ENCODE peak calls at places on chromosomes 13 and 19, in five cellular contexts. A is OCI-LY7, Q is mammary epithelial cell, D is DND-41, C is dorsolateral prefrontal cortex. N is an unnamed sample.

GRCh38 chr19:20926796-20927195 is 3.7 kb downstream of the ZNF85 start:
- DNase-seq in A (no peak), Q (peak), D (no peak), C (no peak), N (no peak)

GRCh38 chr13:23427342-23428182 is 5.9 kb downstream of the SACS start:
- DNase-seq in A (no peak), Q (peak), D (no peak), C (no peak), N (peak)

GRCh38 chr13:25494708-25495411 is 123.1 kb downstream of the ATP8A2 start:
- DNase-seq in A (no peak), Q (no peak), D (no peak), C (no peak), N (no peak)

GRCh38 chr13:113239357-113239756 is 29.9 kb downstream of the CUL4A start:
- DNase-seq in A (no peak), Q (no peak), D (no peak), C (no peak), N (no peak)

GRCh38 chr19:46132508-46133100 is 8.1 kb upstream of the IGFL3 start:
- DNase-seq in A (no peak), Q (no peak), D (no peak), C (no peak), N (no peak)

GRCh38 chr13:61664821-61665705 is 249.4 kb upstream of the PCDH20 start:
- DNase-seq in A (no peak), Q (no peak), D (no peak), C (no peak), N (peak)

GRCh38 chr13:48403151-48403631 is 9.7 kb downstream of the LPAR6 start:
- DNase-seq in A (no peak), Q (no peak), D (no peak), C (no peak), N (no peak)

GRCh38 chr19:30287259-30287658 is 84.9 kb upstream of the ZNF536 start:
- DNase-seq in A (no peak), Q (no peak), D (no peak), C (no peak), N (no peak)

GRCh38 chr13:112965573-112966115 is 3.4 kb upstream of the MCF2L start:
- DNase-seq in A (no peak), Q (no peak), D (no peak), C (peak), N (no peak)

GRCh38 chr13:64551755-64552154 is 2678.4 kb downstream of the PCDH9 start:
- DNase-seq in A (no peak), Q (peak), D (no peak), C (no peak), N (peak)

GRCh38 chr19:1503089-1503924 is 9.5 kb downstream of the ADAMTSL5 start:
- DNase-seq in A (peak), Q (no peak), D (peak), C (peak), N (no peak)

GRCh38 chr13:75547917-75548316 is 1.7 kb upstream of the UCHL3 start:
- DNase-seq in A (no peak), Q (peak), D (no peak), C (no peak), N (no peak)

GRCh38 chr19:50451223-50451534 is 18.5 kb downstream of the MYBPC2 start:
- DNase-seq in A (no peak), Q (no peak), D (no peak), C (no peak), N (no peak)
- H3K4me3 ChIP-seq in A (no peak), Q (no peak), D (no peak), C (no peak), N (no peak)

GRCh38 chr13:111337741-111338140 is 17.3 kb downstream of the TEX29 start:
- DNase-seq in A (no peak), Q (no peak), D (no peak), C (no peak), N (no peak)
- H3K4me3 ChIP-seq in A (no peak), Q (no peak), D (no peak), C (no peak), N (no peak)

GRCh38 chr13:51282322-51282721 is 57.2 kb upstream of the SERPINE3 start:
- DNase-seq in A (no peak), Q (no peak), D (no peak), C (no peak), N (no peak)
- H3K4me3 ChIP-seq in A (no peak), Q (no peak), D (no peak), C (no peak), N (no peak)

GRCh38 chr19:36379510-36379819 is 464 bp upstream of the ZFP14 start:
- DNase-seq in A (no peak), Q (no peak), D (no peak), C (no peak), N (no peak)
- H3K4me3 ChIP-seq in A (peak), Q (peak), D (peak), C (peak), N (peak)

N was measured in bronchial epithelial cell.